ENCODE peak calls at places on chromosomes 7 and 10, in ten cellular contexts. I is right atrium auricular region, P is mucosa of descending colon, U is HCT116, J is astrocyte of the spinal cord, R is fibroblast of the aortic adventitia, Y is coronary artery, S is epithelial cell of esophagus, W is heart right ventricle, O is brain microvascular endothelial cell. E is an unnamed sample.
A peak's percentile ranks its signal among the peaks of the same experiment; 100 is the strongest.

GRCh38 chr7:158377800-158378623 is 209.6 kb downstream of the PTPRN2 start:
- DNase-seq in S (no peak), R (no peak), Y (no peak), O (no peak), W (no peak), U (no peak), J (no peak), P (peak; percentile 38), I (no peak), E (no peak)

GRCh38 chr7:11437987-11438386 is 394.0 kb downstream of the THSD7A start:
- DNase-seq in I (no peak), R (no peak), Y (no peak), U (no peak), W (no peak), J (peak; percentile 41), P (no peak), O (peak; percentile 22), S (peak; percentile 45), E (peak; percentile 56)

GRCh38 chr7:129840757-129841156 is 112.0 kb downstream of the UBE2H start:
- DNase-seq in O (no peak), J (peak; percentile 70), Y (no peak), I (no peak), P (no peak), R (peak; percentile 91), S (no peak), W (no peak), U (no peak), E (no peak)

GRCh38 chr7:33932221-33932620 is 26.9 kb downstream of the BMPER start:
- DNase-seq in S (no peak), R (no peak), U (no peak), P (no peak), I (no peak), O (no peak), Y (no peak), W (no peak), J (no peak), E (no peak)

GRCh38 chr7:113199841-113200240 is 81.5 kb upstream of the SMIM30 start:
- DNase-seq in Y (no peak), P (no peak), W (no peak), J (peak; percentile 73), S (peak; percentile 38), O (peak; percentile 78), R (peak; percentile 64), U (no peak), I (no peak), E (peak; percentile 80)

GRCh38 chr10:59240581-59241183 is 64.2 kb downstream of the PHYHIPL start:
- DNase-seq in R (peak; percentile 77), O (peak; percentile 20), Y (no peak), I (no peak), J (peak; percentile 58), S (peak; percentile 53), W (peak; percentile 21), P (peak; percentile 42), U (peak; percentile 27), E (peak; percentile 12)

GRCh38 chr7:48525726-48526374 is 354.6 kb downstream of the ABCA13 start:
- DNase-seq in I (no peak), O (no peak), P (no peak), U (no peak), J (no peak), W (no peak), Y (no peak), R (no peak), S (no peak), E (no peak)

GRCh38 chr10:71391701-71392100 is 5.0 kb upstream of the CDH23 start:
- DNase-seq in Y (peak; percentile 21), W (no peak), J (no peak), R (no peak), U (no peak), S (no peak), P (no peak), O (no peak), I (peak; percentile 36), E (no peak)

GRCh38 chr10:76675951-76676587 is 961.5 kb downstream of the KCNMA1 start:
- DNase-seq in O (no peak), U (no peak), R (peak; percentile 86), P (peak; percentile 16), W (peak; percentile 15), I (peak; percentile 87), S (peak; percentile 14), Y (peak; percentile 93), J (peak; percentile 44), E (peak; percentile 18)

GRCh38 chr10:48968036-48968435 is 28.4 kb upstream of the LRRC18 start:
- DNase-seq in O (no peak), I (no peak), J (no peak), P (no peak), S (no peak), W (no peak), Y (no peak), R (no peak), U (no peak), E (no peak)

GRCh38 chr7:100662377-100662776 is 6.1 kb upstream of the ACTL6B start:
- DNase-seq in Y (no peak), R (no peak), J (no peak), O (no peak), I (no peak), S (no peak), W (no peak), U (no peak), P (peak; percentile 24), E (no peak)
- TF ChIP-seq CTCF in Y (no peak), R (no peak), J (no peak), O (no peak), I (no peak), S (no peak), W (no peak), U (no peak), P (no peak), E (no peak)

GRCh38 chr10:22335204-22335956 is 9.9 kb upstream of the SPAG6 start:
- DNase-seq in Y (peak; percentile 74), U (no peak), R (peak; percentile 56), S (peak; percentile 35), O (no peak), W (no peak), P (peak; percentile 64), J (peak; percentile 48), I (no peak), E (peak; percentile 54)

GRCh38 chr10:22333167-22333566 is 12.1 kb upstream of the SPAG6 start:
- DNase-seq in U (no peak), O (no peak), P (no peak), J (no peak), S (no peak), W (no peak), Y (no peak), I (no peak), R (no peak), E (no peak)

GRCh38 chr10:22334414-22335203 is 10.7 kb upstream of the SPAG6 start:
- DNase-seq in W (no peak), I (no peak), P (no peak), J (no peak), Y (no peak), S (no peak), R (no peak), O (no peak), U (no peak), E (no peak)

GRCh38 chr10:22332116-22332692 is 11.3 kb downstream of the BMI1 start:
- DNase-seq in I (no peak), Y (no peak), S (no peak), O (no peak), P (no peak), U (no peak), W (no peak), J (no peak), R (no peak), E (no peak)

GRCh38 chr10:22333667-22334282 is 11.5 kb upstream of the SPAG6 start:
- DNase-seq in S (no peak), J (no peak), W (no peak), U (no peak), O (no peak), R (no peak), P (no peak), Y (no peak), I (no peak), E (no peak)
- H3K4me3 ChIP-seq in S (peak overlapping the region; percentile 26), J (no peak overlapping the region), W (no peak overlapping the region), U (no peak overlapping the region), O (no peak overlapping the region), R (no peak overlapping the region), P (no peak overlapping the region), Y (no peak overlapping the region), I (no peak overlapping the region), E (no peak overlapping the region)

DNA sequence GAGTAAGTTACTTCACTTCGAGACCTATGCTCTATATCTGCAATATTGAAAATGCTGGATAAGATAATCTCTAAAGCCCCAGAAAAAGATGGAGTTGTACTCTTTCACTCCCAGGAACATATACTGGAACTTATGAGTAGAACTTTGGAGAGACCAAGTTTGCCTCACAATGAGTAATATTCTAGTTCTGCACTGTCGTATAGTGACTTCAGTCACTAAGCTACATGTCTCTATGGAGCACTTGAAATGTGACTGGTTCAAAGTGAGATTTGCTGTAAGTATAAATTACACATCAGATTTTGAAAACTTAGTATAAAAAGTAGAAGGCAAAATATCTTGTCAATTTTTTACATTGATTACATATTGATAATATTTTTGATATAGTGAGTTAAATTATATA is 116.4 kb downstream of the PTEN start:
- DNase-seq in R (no peak), U (no peak), J (no peak), Y (no peak), O (no peak), P (no peak), S (peak; percentile 7), W (no peak), I (no peak), E (no peak)
- TF ChIP-seq CTCF in R (no peak), U (no peak), J (no peak), Y (no peak), O (no peak), P (no peak), S (no peak), W (no peak), I (no peak), E (no peak)

GRCh38 chr7:55496906-55497305 is 75.4 kb downstream of the VOPP1 start:
- DNase-seq in P (no peak), R (no peak), O (no peak), J (no peak), Y (no peak), U (no peak), W (no peak), I (no peak), S (no peak), E (no peak)

GRCh38 chr7:55494951-55495350 is 77.4 kb downstream of the VOPP1 start:
- DNase-seq in U (no peak), S (no peak), R (no peak), W (no peak), Y (no peak), J (no peak), I (no peak), P (no peak), O (no peak), E (no peak)

GRCh38 chr7:55490099-55490498 is 82.2 kb downstream of the VOPP1 start:
- DNase-seq in P (no peak), R (no peak), W (no peak), I (no peak), O (no peak), J (no peak), U (no peak), S (no peak), Y (no peak), E (no peak)

GRCh38 chr7:55491346-55491745 is 81.0 kb downstream of the VOPP1 start:
- DNase-seq in U (no peak), Y (no peak), R (no peak), S (no peak), I (no peak), P (no peak), J (no peak), W (no peak), O (no peak), E (no peak)

DNA sequence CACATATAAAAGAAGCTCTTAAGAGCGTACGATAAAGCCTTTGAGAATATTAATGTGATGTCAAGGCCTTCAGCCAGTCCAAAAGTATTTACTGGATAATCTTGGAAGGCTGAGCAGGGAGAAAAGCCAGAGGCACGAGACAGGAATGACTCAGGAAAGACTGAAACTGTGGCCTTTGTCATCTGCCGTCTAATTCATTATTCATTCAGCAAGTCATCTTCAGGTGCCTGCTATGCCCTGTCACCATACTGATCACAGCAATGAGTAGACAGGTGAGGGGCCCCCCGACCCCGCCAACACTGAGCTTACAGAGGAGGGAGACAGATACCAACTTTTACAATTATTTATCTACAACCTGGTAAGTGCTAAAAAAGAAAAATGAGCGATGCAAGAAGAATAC is 78.9 kb downstream of the VOPP1 start:
- DNase-seq in J (no peak), S (peak; percentile 86), R (peak; percentile 38), O (no peak), P (no peak), I (no peak), U (no peak), Y (no peak), W (no peak), E (no peak)
- H3K4me3 ChIP-seq in J (no peak overlapping the region), S (no peak overlapping the region), R (no peak overlapping the region), O (no peak overlapping the region), P (no peak overlapping the region), I (no peak overlapping the region), U (no peak overlapping the region), Y (no peak overlapping the region), W (no peak overlapping the region), E (no peak overlapping the region)

E was measured in foreskin fibroblast.